ENCODE peak calls at places on chromosomes 16 and 17, in five cellular contexts. One of them, this sample, is unnamed. For H3K9me3, the result is how much of the 10 kb centered on the place peaks cover.

GRCh38 chr16:88618956-88619667 is 19.3 kb upstream of the IL17C start:
- DNase-seq in tibial nerve: no peak
- DNase-seq in ovary: no peak
- DNase-seq in body of pancreas: no peak
- DNase-seq in uterus: no peak
- DNase-seq in this sample: no peak

GRCh38 chr17:2564876-2565275 is 28.6 kb upstream of the PAFAH1B1 start:
- DNase-seq in ovary: no peak
- DNase-seq in body of pancreas: peak
- DNase-seq in uterus: no peak
- DNase-seq in tibial nerve: no peak
- DNase-seq in this sample: no peak

GRCh38 chr17:51670899-51671298 is 410.6 kb downstream of the UTP18 start:
- DNase-seq in body of pancreas: no peak
- DNase-seq in ovary: no peak
- DNase-seq in uterus: no peak
- DNase-seq in tibial nerve: no peak
- DNase-seq in this sample: no peak

GRCh38 chr16:15757630-15758251 is 99.1 kb downstream of the MYH11 start:
- DNase-seq in uterus: no peak
- DNase-seq in ovary: no peak
- DNase-seq in tibial nerve: no peak
- DNase-seq in body of pancreas: no peak
- DNase-seq in this sample: no peak

GRCh38 chr17:4806770-4807533 is at the start of gene PLD2:
- DNase-seq in ovary: peak
- DNase-seq in uterus: peak
- DNase-seq in body of pancreas: peak
- DNase-seq in tibial nerve: peak
- DNase-seq in this sample: peak

GRCh38 chr16:69131749-69132423 is 502 bp downstream of the CHTF8 start:
- DNase-seq in ovary: peak
- DNase-seq in tibial nerve: peak
- DNase-seq in uterus: peak
- DNase-seq in body of pancreas: peak
- DNase-seq in this sample: no peak

GRCh38 chr17:67680445-67681224 is 37.1 kb upstream of the NOL11 start:
- DNase-seq in uterus: no peak
- DNase-seq in ovary: no peak
- DNase-seq in tibial nerve: no peak
- DNase-seq in body of pancreas: no peak
- DNase-seq in this sample: no peak

GRCh38 chr16:2716948-2717347 is 3.1 kb downstream of the PRSS27 start:
- DNase-seq in tibial nerve: no peak
- DNase-seq in uterus: no peak
- DNase-seq in ovary: no peak
- DNase-seq in body of pancreas: no peak
- DNase-seq in this sample: no peak

GRCh38 chr16:35391328-35391727 is 1931.9 kb downstream of the TP53TG3F start:
- DNase-seq in body of pancreas: peak
- DNase-seq in uterus: no peak
- DNase-seq in ovary: no peak
- DNase-seq in tibial nerve: no peak
- DNase-seq in this sample: no peak

DNA sequence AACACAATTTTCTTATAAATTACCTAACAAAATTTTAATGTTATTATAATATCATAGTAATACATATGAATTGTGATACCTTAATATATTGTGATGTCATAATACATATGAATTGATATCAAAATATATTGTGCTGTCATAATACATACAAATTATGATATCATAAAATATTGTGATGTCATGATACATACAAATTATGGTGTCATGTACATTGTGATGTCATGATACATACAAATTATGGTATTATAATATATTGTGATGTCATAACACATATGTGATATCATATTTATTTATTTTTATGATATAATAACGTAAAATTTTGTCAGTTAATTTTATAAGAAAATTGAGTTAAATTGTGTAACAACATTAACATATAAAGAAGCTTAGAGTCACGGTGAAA is 1927.2 kb downstream of the TP53TG3F start:
- DNase-seq in body of pancreas: no peak
- DNase-seq in uterus: no peak
- DNase-seq in tibial nerve: no peak
- DNase-seq in ovary: no peak
- DNase-seq in this sample: no peak
- H3K9me3 ChIP-seq in body of pancreas: under half
- H3K9me3 ChIP-seq in uterus: under half
- H3K9me3 ChIP-seq in tibial nerve: under half
- H3K9me3 ChIP-seq in ovary: under half
- H3K9me3 ChIP-seq in this sample: under half

DNA sequence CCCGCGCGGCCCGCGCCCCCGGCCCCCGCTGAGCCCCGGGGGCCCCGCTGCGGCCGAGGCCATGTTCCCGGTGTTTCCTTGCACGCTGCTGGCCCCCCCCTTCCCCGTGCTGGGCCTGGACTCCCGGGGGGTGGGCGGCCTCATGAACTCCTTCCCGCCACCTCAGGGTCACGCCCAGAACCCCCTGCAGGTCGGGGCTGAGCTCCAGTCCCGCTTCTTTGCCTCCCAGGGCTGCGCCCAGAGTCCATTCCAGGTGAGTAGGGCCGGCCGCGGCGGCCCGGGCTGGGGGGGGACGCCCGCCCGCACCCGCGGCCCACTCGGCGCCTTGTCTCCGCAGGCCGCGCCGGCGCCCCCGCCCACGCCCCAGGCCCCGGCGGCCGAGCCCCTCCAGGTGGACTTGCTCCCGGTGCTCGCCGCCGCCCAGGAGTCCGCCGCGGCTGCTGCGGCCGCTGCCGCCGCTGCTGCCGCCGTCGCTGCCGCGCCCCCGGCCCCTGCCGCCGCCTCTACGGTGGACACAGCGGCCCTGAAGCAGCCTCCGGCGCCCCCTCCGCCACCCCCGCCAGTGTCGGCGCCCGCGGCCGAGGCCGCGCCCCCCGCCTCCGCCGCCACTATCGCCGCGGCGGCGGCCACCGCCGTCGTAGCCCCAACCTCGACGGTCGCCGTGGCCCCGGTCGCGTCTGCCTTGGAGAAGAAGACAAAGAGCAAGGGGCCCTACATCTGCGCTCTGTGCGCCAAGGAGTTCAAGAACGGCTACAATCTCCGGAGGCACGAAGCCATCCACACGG is 504 bp downstream of the MAZ start:
- DNase-seq in uterus: peak
- DNase-seq in tibial nerve: no peak
- DNase-seq in body of pancreas: peak
- DNase-seq in ovary: peak
- DNase-seq in this sample: peak
- TF ChIP-seq POLR2A in uterus: no peak
- TF ChIP-seq POLR2A in tibial nerve: no peak
- TF ChIP-seq POLR2A in body of pancreas: peak
- TF ChIP-seq POLR2A in ovary: no peak
- TF ChIP-seq POLR2A in this sample: no peak

DNA sequence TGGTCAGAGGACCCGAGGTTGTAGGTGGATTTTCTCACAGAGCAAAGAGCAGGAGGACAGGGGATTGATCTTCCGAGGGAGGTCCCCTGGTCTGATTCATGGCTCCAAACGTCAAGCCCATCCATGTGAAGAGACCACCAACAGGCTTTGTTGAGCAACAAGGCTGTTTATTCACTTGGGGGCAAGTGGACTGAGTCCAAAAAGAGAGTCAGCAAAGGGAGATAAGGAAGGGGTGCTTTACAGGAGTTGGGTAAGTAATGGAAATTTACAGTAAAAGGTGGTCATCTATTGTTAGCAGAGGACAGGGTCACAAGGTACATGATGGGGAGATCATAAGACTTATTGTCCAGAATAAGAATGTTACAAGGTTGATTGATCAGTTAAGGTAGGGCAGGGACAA is 2285.8 kb downstream of the TP53TG3F start:
- DNase-seq in tibial nerve: no peak
- DNase-seq in uterus: no peak
- DNase-seq in ovary: no peak
- DNase-seq in body of pancreas: no peak
- DNase-seq in this sample: no peak
- H3K9me3 ChIP-seq in tibial nerve: under half
- H3K9me3 ChIP-seq in uterus: under half
- H3K9me3 ChIP-seq in ovary: under half
- H3K9me3 ChIP-seq in body of pancreas: under half
- H3K9me3 ChIP-seq in this sample: under half

DNA sequence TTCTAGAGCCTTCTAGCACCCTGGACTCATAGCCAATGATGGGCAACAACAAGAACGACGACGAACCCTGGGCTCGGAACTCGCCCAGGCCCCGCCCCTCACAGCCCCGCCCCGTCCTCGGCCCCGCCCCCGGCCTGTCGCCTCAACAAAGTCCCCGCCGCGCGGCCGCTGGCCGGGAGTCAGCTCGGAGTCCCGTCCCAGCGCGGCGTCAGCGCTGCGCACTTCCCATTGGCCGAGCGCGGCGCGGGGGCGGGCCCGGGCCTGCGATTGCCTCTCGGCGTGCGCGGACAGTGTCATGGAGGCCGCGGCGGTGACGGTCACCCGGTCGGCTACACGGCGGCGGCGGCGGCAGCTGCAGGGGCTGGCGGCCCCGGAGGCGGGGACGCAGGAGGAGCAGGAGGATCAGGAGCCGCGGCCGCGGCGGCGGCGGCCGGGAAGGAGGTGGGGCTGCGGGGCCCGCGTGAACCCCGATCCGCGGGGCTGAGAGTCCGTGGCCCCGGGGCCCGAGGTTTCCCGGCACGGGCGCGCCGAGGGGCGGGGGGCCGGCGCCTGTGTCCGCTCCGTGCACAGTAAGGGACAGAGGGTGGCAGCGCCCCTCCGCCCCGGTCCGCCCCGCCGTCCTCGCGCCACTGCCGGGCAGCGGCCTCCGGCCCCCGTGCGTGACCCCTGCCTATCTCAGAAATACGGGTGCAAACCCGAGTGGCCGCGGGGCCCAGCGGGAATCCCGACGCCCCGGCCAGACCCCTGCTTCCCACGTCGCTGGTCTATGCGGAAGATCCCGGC is at the start of gene ENGASE:
- DNase-seq in ovary: peak
- DNase-seq in tibial nerve: peak
- DNase-seq in body of pancreas: peak
- DNase-seq in uterus: peak
- DNase-seq in this sample: peak
- TF ChIP-seq POLR2A in ovary: peak
- TF ChIP-seq POLR2A in tibial nerve: peak
- TF ChIP-seq POLR2A in body of pancreas: peak
- TF ChIP-seq POLR2A in uterus: peak
- TF ChIP-seq POLR2A in this sample: no peak

GRCh38 chr17:80847506-80848230 is 144.0 kb upstream of the CHMP6 start:
- DNase-seq in uterus: no peak
- DNase-seq in ovary: no peak
- DNase-seq in body of pancreas: no peak
- DNase-seq in tibial nerve: no peak
- DNase-seq in this sample: peak

GRCh38 chr17:80845121-80845862 is 146.3 kb upstream of the CHMP6 start:
- DNase-seq in tibial nerve: no peak
- DNase-seq in ovary: no peak
- DNase-seq in body of pancreas: no peak
- DNase-seq in uterus: no peak
- DNase-seq in this sample: peak

GRCh38 chr17:80848449-80849102 is 143.1 kb upstream of the CHMP6 start:
- DNase-seq in body of pancreas: no peak
- DNase-seq in uterus: no peak
- DNase-seq in ovary: no peak
- DNase-seq in tibial nerve: no peak
- DNase-seq in this sample: peak

GRCh38 chr17:80845863-80846671 is 145.6 kb upstream of the CHMP6 start:
- DNase-seq in uterus: no peak
- DNase-seq in body of pancreas: peak
- DNase-seq in tibial nerve: no peak
- DNase-seq in ovary: no peak
- DNase-seq in this sample: peak

DNA sequence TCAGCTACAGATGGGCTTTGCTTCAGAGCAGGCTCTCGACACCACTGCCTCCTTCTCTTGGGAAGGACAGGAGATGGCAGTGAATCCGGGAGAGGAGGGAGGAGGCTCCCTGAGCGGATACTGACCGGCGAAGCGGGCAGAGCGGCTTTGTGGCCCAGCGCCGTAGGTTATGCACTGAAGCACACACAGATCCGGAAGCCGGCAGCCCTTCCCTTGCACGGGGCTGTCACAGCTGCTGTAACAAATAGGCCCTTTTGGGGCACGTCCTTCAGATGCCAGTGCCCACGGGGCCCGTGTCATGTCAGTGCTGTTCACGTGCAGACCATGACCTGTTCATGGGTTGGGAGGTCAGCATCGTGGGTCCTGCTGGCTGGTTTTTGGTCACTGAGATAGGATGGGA is 144.7 kb upstream of the CHMP6 start:
- DNase-seq in uterus: no peak
- DNase-seq in tibial nerve: no peak
- DNase-seq in ovary: no peak
- DNase-seq in body of pancreas: no peak
- DNase-seq in this sample: peak
- H3K9me3 ChIP-seq in uterus: under half
- H3K9me3 ChIP-seq in tibial nerve: under half
- H3K9me3 ChIP-seq in ovary: under half
- H3K9me3 ChIP-seq in body of pancreas: under half
- H3K9me3 ChIP-seq in this sample: under half

DNA sequence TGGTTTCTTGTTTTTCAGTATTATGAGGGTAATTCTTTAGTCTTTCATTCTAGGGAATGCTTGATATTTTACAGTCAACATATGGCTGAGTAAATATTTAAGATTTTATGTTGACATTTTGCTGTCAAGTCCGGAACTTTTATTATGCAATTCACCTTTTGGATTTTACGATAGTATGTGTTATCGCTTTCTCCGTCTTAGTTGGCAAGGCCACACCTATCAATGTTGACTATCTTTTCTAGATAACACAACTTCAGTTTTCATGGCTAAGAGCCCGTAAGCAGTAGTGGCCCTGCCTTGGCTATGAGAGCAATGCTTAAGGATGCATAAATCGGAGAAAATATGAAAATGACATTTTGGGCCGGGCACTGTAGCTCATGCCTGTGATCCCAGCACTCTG is 39.5 kb upstream of the CDH13 start:
- DNase-seq in ovary: no peak
- DNase-seq in tibial nerve: no peak
- DNase-seq in body of pancreas: no peak
- DNase-seq in uterus: no peak
- DNase-seq in this sample: no peak
- TF ChIP-seq POLR2A in ovary: no peak
- TF ChIP-seq POLR2A in tibial nerve: no peak
- TF ChIP-seq POLR2A in body of pancreas: no peak
- TF ChIP-seq POLR2A in uterus: no peak
- TF ChIP-seq POLR2A in this sample: no peak

DNA sequence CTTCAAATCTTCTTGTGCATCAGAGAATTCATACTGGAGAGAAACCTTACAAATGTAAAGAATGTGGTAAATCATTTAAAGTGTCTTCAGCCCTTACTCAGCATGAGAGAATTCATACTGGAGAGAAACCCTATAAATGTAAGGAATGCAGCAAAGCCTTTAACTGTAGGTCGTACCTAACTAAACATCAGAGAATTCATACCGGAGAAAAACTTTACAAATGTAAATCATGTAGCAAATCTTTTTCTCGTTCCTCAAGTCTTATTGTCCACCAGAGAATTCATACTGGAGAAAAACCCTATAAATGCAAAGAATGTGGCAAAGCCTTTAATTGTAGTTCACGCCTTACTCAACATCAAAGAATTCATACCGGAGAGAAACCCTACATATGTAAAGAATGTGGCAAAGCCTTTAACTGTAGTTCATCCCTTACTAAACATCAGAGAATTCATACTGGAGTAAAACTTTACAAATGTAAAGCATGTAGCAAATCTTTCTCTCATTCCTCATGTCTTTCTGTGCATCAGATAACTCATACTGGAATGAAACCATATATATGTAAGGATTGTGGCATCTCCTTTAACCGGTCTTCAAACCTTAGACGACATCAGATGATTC is 118.5 kb upstream of the ZNF267 start:
- DNase-seq in tibial nerve: no peak
- DNase-seq in uterus: no peak
- DNase-seq in ovary: no peak
- DNase-seq in body of pancreas: no peak
- DNase-seq in this sample: no peak
- H3K9me3 ChIP-seq in tibial nerve: under half
- H3K9me3 ChIP-seq in uterus: under half
- H3K9me3 ChIP-seq in ovary: under half
- H3K9me3 ChIP-seq in body of pancreas: under half
- H3K9me3 ChIP-seq in this sample: half or more

This sample was measured in spleen.